ENCODE peak calls at places on chromosomes 5 and 9, in four cellular contexts. O is coronary artery, G is brain microvascular endothelial cell, J is transverse colon. B is an unnamed sample.

GRCh38 chr9:113715086-113715485 is 161.0 kb upstream of the ZNF618 start:
- DNase-seq in O (no peak), G (peak), J (no peak), B (no peak)

GRCh38 chr9:18665947-18666346 is 192.0 kb downstream of the ADAMTSL1 start:
- DNase-seq in O (no peak), G (no peak), J (no peak), B (no peak)

GRCh38 chr5:132628814-132629213 is 29.2 kb upstream of the IL13 start:
- DNase-seq in O (no peak), G (no peak), J (no peak), B (no peak)

GRCh38 chr9:114825126-114825525 is 19.3 kb upstream of the TNFSF15 start:
- DNase-seq in O (no peak), G (no peak), J (no peak), B (no peak)

GRCh38 chr5:464446-464842 is 21.5 kb downstream of the EXOC3 start:
- DNase-seq in O (peak), G (no peak), J (peak), B (no peak)

GRCh38 chr9:129352157-129352870 is 174.3 kb upstream of the IER5L start:
- DNase-seq in O (no peak), G (no peak), J (no peak), B (no peak)

GRCh38 chr5:138229387-138229786 is 16.3 kb upstream of the CDC23 start:
- DNase-seq in O (no peak), G (no peak), J (no peak), B (no peak)

GRCh38 chr5:112697833-112698232 is 39.9 kb upstream of the APC start:
- DNase-seq in O (no peak), G (no peak), J (no peak), B (no peak)

GRCh38 chr5:116313366-116313765 is 228.5 kb downstream of the COMMD10 start:
- DNase-seq in O (no peak), G (no peak), J (no peak), B (no peak)

GRCh38 chr5:155794801-155795200 is 532.2 kb upstream of the SGCD start:
- DNase-seq in O (no peak), G (no peak), J (no peak), B (no peak)

GRCh38 chr9:121636978-121637377 is 14.5 kb upstream of the DAB2IP start:
- DNase-seq in O (no peak), G (no peak), J (no peak), B (no peak)

GRCh38 chr9:463455-464125 is 248.9 kb downstream of the DOCK8 start:
- DNase-seq in O (no peak), G (no peak), J (no peak), B (no peak)

GRCh38 chr5:170434953-170435605 is 45.9 kb upstream of the KCNMB1 start:
- DNase-seq in O (peak), G (peak), J (peak), B (no peak)

GRCh38 chr5:81901539-81901938 is 70.3 kb upstream of the ATG10 start:
- DNase-seq in O (no peak), G (no peak), J (no peak), B (no peak)

GRCh38 chr5:123474238-123474637 is 37.7 kb upstream of the CSNK1G3 start:
- DNase-seq in O (no peak), G (no peak), J (no peak), B (no peak)

GRCh38 chr5:175654346-175654745 is 3.5 kb upstream of the HRH2 start:
- DNase-seq in O (no peak), G (no peak), J (no peak), B (no peak)

GRCh38 chr5:116759860-116760644 is 185.4 kb upstream of the SEMA6A start:
- DNase-seq in O (no peak), G (peak), J (peak), B (no peak)

GRCh38 chr5:144040615-144041394 is 129.7 kb downstream of the YIPF5 start:
- DNase-seq in O (no peak), G (no peak), J (no peak), B (no peak)

GRCh38 chr9:88197781-88198345 is 59.6 kb upstream of the SPATA31C2 start:
- DNase-seq in O (no peak), G (peak), J (no peak), B (peak)

GRCh38 chr9:91192785-91193657 is 168.7 kb downstream of the AUH start:
- DNase-seq in O (peak), G (peak), J (peak), B (peak)

GRCh38 chr9:101737165-101737704 is 1.2 kb downstream of the GRIN3A start:
- DNase-seq in O (no peak), G (no peak), J (no peak), B (no peak)

GRCh38 chr9:21413089-21414023 is 4.4 kb downstream of the IFNA8 start:
- DNase-seq in O (no peak), G (no peak), J (no peak), B (no peak)

GRCh38 chr5:6572086-6572824 is 60.6 kb downstream of the NSUN2 start:
- DNase-seq in O (no peak), G (no peak), J (no peak), B (no peak)

GRCh38 chr5:138585228-138585627 is 10.0 kb upstream of the HSPA9 start:
- DNase-seq in O (no peak), G (no peak), J (no peak), B (no peak)

GRCh38 chr9:110208031-110208430 is at the start of gene C9orf152:
- DNase-seq in O (no peak), G (no peak), J (peak), B (no peak)

GRCh38 chr5:176573564-176574296 is 24.6 kb downstream of the CDHR2 start:
- DNase-seq in O (no peak), G (peak), J (peak), B (no peak)

GRCh38 chr5:69485471-69485870 is 7.1 kb upstream of the OCLN start:
- DNase-seq in O (no peak), G (no peak), J (no peak), B (no peak)

GRCh38 chr5:37208883-37209808 is 40.0 kb downstream of the CPLANE1 start:
- DNase-seq in O (no peak), G (no peak), J (no peak), B (no peak)

GRCh38 chr5:2797160-2797559 is 45.7 kb upstream of the IRX2 start:
- DNase-seq in O (no peak), G (no peak), J (no peak), B (no peak)

GRCh38 chr5:36841657-36842056 is 34.9 kb upstream of the NIPBL start:
- DNase-seq in O (no peak), G (no peak), J (no peak), B (no peak)

GRCh38 chr5:137289856-137290255 is 209.3 kb downstream of the SPOCK1 start:
- DNase-seq in O (no peak), G (no peak), J (no peak), B (no peak)

GRCh38 chr5:39274388-39275085 is 55.2 kb upstream of the FYB1 start:
- DNase-seq in O (no peak), G (no peak), J (no peak), B (no peak)

GRCh38 chr5:109141499-109142200 is 268.1 kb downstream of the PJA2 start:
- DNase-seq in O (no peak), G (peak), J (no peak), B (no peak)

GRCh38 chr5:9513825-9514224 is 32.0 kb downstream of the SEMA5A start:
- DNase-seq in O (no peak), G (peak), J (no peak), B (no peak)

GRCh38 chr5:120539471-120539870 is 75.4 kb downstream of the PRR16 start:
- DNase-seq in O (no peak), G (no peak), J (no peak), B (no peak)

GRCh38 chr5:130605200-130605599 is 559.9 kb downstream of the HINT1 start:
- DNase-seq in O (no peak), G (peak), J (no peak), B (no peak)

GRCh38 chr9:21995652-21996275 is 1.2 kb downstream of the CDKN2B-AS1 start:
- DNase-seq in O (peak), G (no peak), J (peak), B (no peak)

GRCh38 chr9:79224672-79225433 is 346.9 kb upstream of the TLE4 start:
- DNase-seq in O (no peak), G (peak), J (no peak), B (peak)

GRCh38 chr5:17252543-17252942 is 35.1 kb downstream of the BASP1 start:
- DNase-seq in O (no peak), G (no peak), J (no peak), B (no peak)

DNA sequence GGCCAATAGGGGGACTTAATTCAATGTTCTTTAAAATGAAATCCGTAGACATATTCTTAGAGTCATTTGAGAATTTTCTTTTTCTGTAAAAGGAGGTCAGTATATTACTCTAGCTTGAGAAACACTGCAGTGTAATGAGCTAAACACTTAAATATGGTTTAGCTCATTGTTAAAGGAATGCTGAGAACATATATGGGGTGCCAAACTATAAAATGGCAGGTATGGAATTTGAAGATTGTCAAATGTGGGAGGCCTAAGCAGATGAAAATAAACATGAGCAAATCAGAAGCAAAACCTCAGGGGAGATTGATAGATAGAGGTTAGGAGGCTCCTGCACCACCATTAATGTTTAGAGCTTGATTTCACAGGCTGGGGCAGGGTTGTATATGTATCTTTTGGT is 57.9 kb downstream of the STX17 start:
- DNase-seq in O (no peak), G (peak), J (no peak), B (peak)
- H3K4me3 ChIP-seq in O (no peak), G (no peak), J (no peak), B (no peak)

GRCh38 chr9:93058357-93059096 is at the start of gene SUSD3:
- DNase-seq in O (no peak), G (no peak), J (peak), B (no peak)
- H3K4me3 ChIP-seq in O (peak), G (peak), J (peak), B (peak)

GRCh38 chr9:35656841-35657326 is 935 bp downstream of the RMRP start:
- DNase-seq in O (no peak), G (no peak), J (no peak), B (no peak)
- H3K4me3 ChIP-seq in O (peak), G (peak), J (peak), B (peak)

GRCh38 chr5:158676642-158677489 is 422.9 kb downstream of the EBF1 start:
- DNase-seq in O (no peak), G (no peak), J (peak), B (no peak)
- H3K4me3 ChIP-seq in O (no peak), G (no peak), J (no peak), B (no peak)

DNA sequence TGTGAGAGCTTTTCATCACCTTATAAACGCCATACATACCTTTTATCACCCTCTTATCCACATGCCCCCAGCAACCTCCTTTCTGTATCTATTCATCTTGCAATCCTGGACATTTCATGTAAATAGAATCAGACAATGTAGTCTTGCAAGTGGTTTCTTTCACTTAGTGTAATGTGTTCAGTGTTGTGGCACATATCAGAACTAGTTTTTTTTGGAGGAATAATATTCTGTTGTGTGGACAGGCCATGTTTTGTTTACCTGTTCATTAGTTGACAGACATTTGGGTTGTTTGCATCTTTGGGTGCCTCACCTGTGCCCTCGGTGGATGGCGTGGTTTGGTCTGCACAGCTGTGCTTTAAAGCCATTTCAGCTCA is 1.3 kb downstream of the SQSTM1 start:
- DNase-seq in O (no peak), G (no peak), J (no peak), B (no peak)
- H3K4me3 ChIP-seq in O (peak), G (peak), J (peak), B (peak)

GRCh38 chr9:35790385-35791291 is 753 bp upstream of the NPR2 start:
- DNase-seq in O (no peak), G (peak), J (peak), B (peak)

GRCh38 chr9:35791321-35791921 is at the start of gene NPR2:
- DNase-seq in O (no peak), G (no peak), J (no peak), B (no peak)

GRCh38 chr9:35792826-35793225 is 1.4 kb downstream of the NPR2 start:
- DNase-seq in O (no peak), G (no peak), J (no peak), B (no peak)

GRCh38 chr9:35793461-35793860 is 2.1 kb downstream of the NPR2 start:
- DNase-seq in O (no peak), G (no peak), J (no peak), B (no peak)

GRCh38 chr9:35792044-35792813 is 838 bp downstream of the NPR2 start:
- DNase-seq in O (no peak), G (no peak), J (no peak), B (no peak)
- H3K4me3 ChIP-seq in O (peak), G (peak), J (peak), B (peak)

GRCh38 chr5:121963409-121963808 is 1.6 kb downstream of the SRFBP1 start:
- DNase-seq in O (no peak), G (no peak), J (no peak), B (no peak)

GRCh38 chr5:121962347-121962670 is 534 bp downstream of the SRFBP1 start:
- DNase-seq in O (no peak), G (no peak), J (no peak), B (no peak)

GRCh38 chr5:121967187-121967586 is 5.4 kb downstream of the SRFBP1 start:
- DNase-seq in O (no peak), G (peak), J (no peak), B (no peak)

DNA sequence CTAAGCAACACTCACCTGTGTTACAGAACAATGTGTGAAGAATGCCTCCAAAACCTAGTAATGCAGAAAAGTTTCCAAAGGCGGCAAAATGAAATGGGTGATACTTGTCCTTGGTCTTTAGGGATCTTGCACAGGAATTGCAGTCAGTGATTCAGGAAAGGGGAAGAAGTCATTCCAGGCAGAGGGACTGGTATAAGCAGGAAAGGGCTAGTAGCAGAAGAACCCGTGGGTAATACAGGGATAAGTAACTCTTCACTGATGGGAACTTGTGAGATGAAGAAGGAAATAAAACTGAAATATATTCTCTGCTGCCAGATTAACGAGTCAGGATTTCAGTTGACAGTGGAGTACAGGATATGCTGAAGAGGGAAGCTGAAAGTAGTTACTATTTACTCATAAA is 1.2 kb downstream of the SRFBP1 start:
- DNase-seq in O (no peak), G (no peak), J (no peak), B (no peak)
- H3K4me3 ChIP-seq in O (peak), G (peak), J (peak), B (peak)

GRCh38 chr5:75993638-75994037 is 89.5 kb upstream of the SV2C start:
- DNase-seq in O (no peak), G (no peak), J (no peak), B (no peak)
- H3K4me3 ChIP-seq in O (no peak), G (no peak), J (no peak), B (no peak)

GRCh38 chr5:135887881-135888614 is 7.6 kb downstream of the IL9 start:
- DNase-seq in O (no peak), G (peak), J (no peak), B (peak)
- H3K4me3 ChIP-seq in O (no peak), G (no peak), J (no peak), B (no peak)

GRCh38 chr9:14908221-14909206 is 1.7 kb downstream of the FREM1 start:
- DNase-seq in O (no peak), G (no peak), J (no peak), B (no peak)
- H3K4me3 ChIP-seq in O (peak), G (no peak), J (no peak), B (no peak)